ENCODE peak calls at places on chromosomes 16 and 17, in six cellular contexts. U, B, P, E, K and N are unnamed samples.
A peak's percentile ranks its signal among the peaks of the same experiment; 100 is the strongest.

GRCh38 chr16:97822-98221 is 19.8 kb downstream of the MPG start:
- DNase-seq in K (no peak), U (no peak), B (no peak), E (no peak), P (no peak), N (no peak)

GRCh38 chr17:38914741-38915638 is 10.4 kb upstream of the LASP1NB start:
- DNase-seq in B (peak; percentile 37), E (no peak), K (no peak), U (no peak), P (no peak), N (no peak)

GRCh38 chr16:24253192-24253591 is 2.9 kb upstream of the CACNG3 start:
- DNase-seq in E (peak; percentile 63), P (peak; percentile 58), B (peak; percentile 66), K (peak; percentile 23), U (peak; percentile 4), N (peak; percentile 53)

GRCh38 chr17:82440377-82440981 is 10.1 kb downstream of the CYBC1 start:
- DNase-seq in K (no peak), P (no peak), E (no peak), U (no peak), B (no peak), N (no peak)

GRCh38 chr16:89185062-89185751 is 13.7 kb downstream of the CDH15 start:
- DNase-seq in U (no peak), E (no peak), B (no peak), K (no peak), P (no peak), N (no peak)

GRCh38 chr16:81610144-81610842 is 165.7 kb downstream of the CMIP start:
- DNase-seq in U (no peak), B (no peak), K (peak; percentile 28), P (no peak), E (no peak), N (peak; percentile 42)

GRCh38 chr16:56193951-56194726 is 2.9 kb downstream of the GNAO1 start:
- DNase-seq in P (peak; percentile 89), U (peak; percentile 3), E (peak; percentile 94), K (peak; percentile 81), B (no peak), N (no peak)

GRCh38 chr16:64864232-64864803 is 257.5 kb downstream of the CDH11 start:
- DNase-seq in P (no peak), E (no peak), B (no peak), U (peak; percentile 87), K (no peak), N (peak; percentile 72)

GRCh38 chr16:52436646-52437645 is 110.0 kb downstream of the TOX3 start:
- DNase-seq in B (no peak), P (no peak), E (no peak), K (no peak), U (no peak), N (no peak)

GRCh38 chr17:60139438-60140285 is 10.1 kb upstream of the CA4 start:
- DNase-seq in K (no peak), E (no peak), B (peak; percentile 90), U (peak; percentile 27), P (no peak), N (no peak)

GRCh38 chr16:78200023-78200389 is 100.6 kb downstream of the WWOX start:
- DNase-seq in B (no peak), U (no peak), E (no peak), K (no peak), P (no peak), N (no peak)

GRCh38 chr17:59234631-59235030 is 14.3 kb downstream of the GDPD1 start:
- DNase-seq in E (no peak), K (no peak), U (no peak), P (no peak), B (no peak), N (no peak)

GRCh38 chr16:75624921-75625334 is 1.8 kb upstream of the ADAT1 start:
- DNase-seq in U (no peak), B (peak; percentile 32), P (no peak), E (no peak), K (no peak), N (peak; percentile 17)

GRCh38 chr17:28426081-28426519 is 20.1 kb upstream of the SLC46A1 start:
- DNase-seq in E (no peak), U (no peak), B (peak; percentile 56), P (peak; percentile 49), K (no peak), N (no peak)

GRCh38 chr17:48351916-48352332 is 78.1 kb downstream of the SKAP1 start:
- DNase-seq in K (no peak), U (peak; percentile 24), P (peak; percentile 44), B (peak; percentile 21), E (peak; percentile 52), N (peak; percentile 58)

GRCh38 chr17:45719335-45720071 is 64.6 kb upstream of the CRHR1 start:
- DNase-seq in K (no peak), P (peak; percentile 81), B (peak; percentile 50), E (no peak), U (peak; percentile 29), N (peak; percentile 82)

GRCh38 chr17:39225974-39226683 is 384 bp upstream of the STAC2 start:
- DNase-seq in B (peak; percentile 87), K (peak; percentile 84), E (peak; percentile 41), P (no peak), U (no peak), N (no peak)

GRCh38 chr17:4942760-4943508 is 2.9 kb downstream of the RNF167 start:
- DNase-seq in U (no peak), E (no peak), B (no peak), K (no peak), P (no peak), N (no peak)

GRCh38 chr17:69669441-69670178 is 255.1 kb downstream of the MAP2K6 start:
- DNase-seq in B (no peak), U (no peak), E (peak; percentile 79), P (no peak), K (no peak), N (no peak)

GRCh38 chr17:64315032-64315490 is 52.0 kb upstream of the TEX2 start:
- DNase-seq in U (no peak), E (no peak), B (no peak), K (no peak), P (peak; percentile 28), N (no peak)

GRCh38 chr17:75077490-75078096 is 10.2 kb upstream of the SLC16A5 start:
- DNase-seq in P (no peak), B (peak; percentile 73), U (no peak), E (peak; percentile 10), K (no peak), N (peak; percentile 55)

GRCh38 chr16:87701505-87701921 is 64.3 kb downstream of the KLHDC4 start:
- DNase-seq in U (no peak), E (no peak), B (no peak), K (no peak), P (no peak), N (no peak)

GRCh38 chr16:17439580-17439979 is 31.2 kb downstream of the XYLT1 start:
- DNase-seq in B (no peak), K (no peak), E (no peak), P (no peak), U (no peak), N (no peak)